ENCODE peak calls at places on chromosomes 2 and 18, in eight cellular contexts. N is activated T-cell treated with anti-CD3 and anti-CD28 coated beads, Interleukin-2, amount 50 U/mL, for 4 hours; A is foreskin keratinocyte; U is activated naive CD8-positive, alpha-beta T cell treated with anti-CD3 and anti-CD28 coated beads, Interleukin-2, amount 10 ng/mL, durations not matched to agents 7 days and 5 days; L is left lung; S is upper lobe of left lung; O is PC-3; Q is activated CD8-positive, alpha-beta memory T cell treated with anti-CD3 and anti-CD28 coated beads, Interleukin-2, amount 10 ng/mL, durations not matched to agents 7 days and 5 days. R is an unnamed sample.

GRCh38 chr2:84897773-84898172 is 7.7 kb upstream of the TMSB10 start:
- ATAC-seq in A (no peak), N (peak; percentile 24), Q (peak; percentile 29), U (no peak), L (no peak), O (no peak), S (no peak), R (no peak)

GRCh38 chr2:226906439-226906796 is 70.6 kb downstream of the RHBDD1 start:
- ATAC-seq in O (no peak), Q (no peak), L (no peak), N (no peak), A (no peak), U (peak; percentile 73), S (no peak), R (peak; percentile 37)

GRCh38 chr18:28175047-28175929 is 1.6 kb downstream of the CDH2 start:
- ATAC-seq in O (no peak), S (peak; percentile 62), U (no peak), N (peak; percentile 35), A (peak; percentile 16), L (peak; percentile 51), Q (no peak), R (peak; percentile 33)

GRCh38 chr2:109032229-109032800 is 43.3 kb upstream of the EDAR start:
- ATAC-seq in N (no peak), O (no peak), A (no peak), U (peak; percentile 63), Q (peak; percentile 40), L (no peak), S (no peak), R (no peak)

GRCh38 chr2:40746150-40746549 is 294.3 kb upstream of the SLC8A1 start:
- ATAC-seq in L (no peak), O (no peak), U (no peak), S (no peak), A (no peak), Q (no peak), N (no peak), R (no peak)

GRCh38 chr2:28622101-28622499 is 126.2 kb downstream of the PLB1 start:
- ATAC-seq in A (no peak), O (no peak), Q (no peak), S (no peak), L (no peak), U (no peak), N (no peak), R (peak; percentile 17)

GRCh38 chr2:124024491-124025348 is at the start of gene CNTNAP5:
- ATAC-seq in O (no peak), S (peak; percentile 84), Q (no peak), U (peak; percentile 56), A (peak; percentile 91), L (peak; percentile 99), N (no peak), R (no peak)

GRCh38 chr2:201402651-201403573 is 45.8 kb upstream of the FLACC1 start:
- ATAC-seq in Q (no peak), S (no peak), U (no peak), N (no peak), O (no peak), A (no peak), L (no peak), R (no peak)

GRCh38 chr2:235690082-235690808 is 196.4 kb downstream of the AGAP1 start:
- ATAC-seq in A (no peak), N (no peak), Q (no peak), S (no peak), O (no peak), L (peak; percentile 81), U (no peak), R (no peak)

GRCh38 chr2:120934891-120935338 is 199.2 kb downstream of the GLI2 start:
- ATAC-seq in O (peak; percentile 76), L (peak; percentile 39), A (peak; percentile 93), Q (no peak), S (no peak), U (no peak), N (no peak), R (peak; percentile 90)

GRCh38 chr2:72136933-72137497 is 10.6 kb downstream of the CYP26B1 start:
- ATAC-seq in A (peak; percentile 6), L (no peak), U (no peak), Q (peak; percentile 26), O (no peak), N (no peak), S (no peak), R (no peak)

GRCh38 chr2:237704476-237705224 is 77.3 kb downstream of the LRRFIP1 start:
- ATAC-seq in L (no peak), S (no peak), U (no peak), N (no peak), A (peak; percentile 36), Q (no peak), O (peak; percentile 58), R (no peak)

GRCh38 chr2:33482518-33482917 is 6.1 kb downstream of the RASGRP3 start:
- ATAC-seq in L (no peak), O (no peak), S (no peak), U (no peak), A (no peak), Q (no peak), N (no peak), R (no peak)

GRCh38 chr18:47215554-47216138 is 35.8 kb downstream of the SKOR2 start:
- ATAC-seq in A (peak; percentile 68), S (no peak), Q (no peak), N (peak; percentile 40), O (peak; percentile 73), U (peak; percentile 77), L (peak; percentile 81), R (peak; percentile 69)

GRCh38 chr2:98293003-98293402 is 53.3 kb upstream of the CNGA3 start:
- ATAC-seq in U (no peak), A (no peak), O (no peak), N (no peak), Q (no peak), S (no peak), L (no peak), R (no peak)

GRCh38 chr2:31238906-31239841 is 5.2 kb downstream of the EHD3 start:
- ATAC-seq in A (no peak), L (no peak), S (no peak), U (no peak), O (no peak), Q (no peak), N (no peak), R (peak; percentile 12)

GRCh38 chr18:31241425-31241824 is 76.5 kb upstream of the DSG1 start:
- ATAC-seq in A (peak; percentile 3), O (peak; percentile 30), U (no peak), N (no peak), S (no peak), Q (no peak), L (no peak), R (peak; percentile 64)

GRCh38 chr2:12709207-12709522 is 7.6 kb upstream of the TRIB2 start:
- ATAC-seq in S (no peak), Q (peak; percentile 82), U (peak; percentile 98), N (peak; percentile 83), O (peak; percentile 37), A (no peak), L (no peak), R (no peak)

GRCh38 chr2:240452471-240453256 is 17.2 kb downstream of the GPC1 start:
- ATAC-seq in O (peak; percentile 73), A (no peak), N (peak; percentile 31), U (peak; percentile 20), Q (no peak), L (peak; percentile 82), S (no peak), R (peak; percentile 26)

GRCh38 chr18:69839497-69839896 is 108.2 kb downstream of the CD226 start:
- ATAC-seq in U (no peak), S (peak; percentile 58), Q (no peak), N (no peak), A (no peak), L (no peak), O (no peak), R (no peak)

GRCh38 chr18:54229660-54230059 is 5.2 kb upstream of the MBD2 start:
- ATAC-seq in Q (peak; percentile 25), A (no peak), S (no peak), L (no peak), U (no peak), N (peak; percentile 60), O (no peak), R (no peak)

GRCh38 chr2:236959876-236960275 is 125.8 kb upstream of the COPS8 start:
- ATAC-seq in O (no peak), Q (no peak), N (no peak), S (peak; percentile 27), A (no peak), L (peak; percentile 18), U (no peak), R (no peak)

GRCh38 chr2:236049981-236050380 is 118.2 kb downstream of the GBX2 start:
- ATAC-seq in Q (peak; percentile 42), N (peak; percentile 74), L (no peak), S (no peak), A (no peak), U (no peak), O (no peak), R (no peak)

GRCh38 chr2:164681009-164681408 is 59.7 kb upstream of the GRB14 start:
- ATAC-seq in O (peak; percentile 49), U (no peak), S (no peak), N (no peak), L (no peak), Q (no peak), A (no peak), R (no peak)

GRCh38 chr2:174662459-174662858 is 64.9 kb upstream of the WIPF1 start:
- ATAC-seq in Q (no peak), U (no peak), L (no peak), S (no peak), O (peak; percentile 97), A (peak; percentile 81), N (no peak), R (no peak)

GRCh38 chr2:136008205-136008865 is 22.9 kb upstream of the DARS1 start:
- ATAC-seq in L (peak; percentile 88), A (no peak), Q (peak; percentile 96), N (peak; percentile 89), O (no peak), S (peak; percentile 84), U (peak; percentile 95), R (peak; percentile 66)

GRCh38 chr2:182368446-182368845 is 58.4 kb downstream of the PDE1A start:
- ATAC-seq in S (no peak), N (no peak), U (no peak), L (no peak), O (no peak), A (peak; percentile 26), Q (no peak), R (no peak)

GRCh38 chr18:78390985-78391384 is 588.6 kb upstream of the SALL3 start:
- ATAC-seq in A (no peak), Q (no peak), S (peak; percentile 51), N (no peak), O (no peak), L (no peak), U (no peak), R (no peak)